ENCODE peak calls at places on chromosomes 7 and 10, in nine cellular contexts. E, K, N, D, B, V, Y, T and C are unnamed samples.

GRCh38 chr7:83365746-83366145 is 203.1 kb upstream of the PCLO start:
- DNase-seq in E (no peak), K (no peak), N (no peak), D (no peak), B (no peak), V (no peak), Y (no peak), T (no peak), C (peak; percentile 24)

GRCh38 chr7:135712182-135712782 is 15.7 kb downstream of the SLC13A4 start:
- DNase-seq in E (no peak), K (no peak), N (no peak), D (no peak), B (no peak), V (no peak), Y (no peak), T (no peak), C (no peak)

GRCh38 chr10:71528371-71529202 is 131.9 kb downstream of the CDH23 start:
- DNase-seq in E (no peak), K (no peak), N (no peak), D (no peak), B (no peak), V (no peak), Y (no peak), T (no peak), C (no peak)

GRCh38 chr7:107147464-107148214 is 21.2 kb upstream of the HBP1 start:
- DNase-seq in E (no peak), K (peak; percentile 27), N (no peak), D (no peak), B (peak; percentile 39), V (no peak), Y (no peak), T (peak; percentile 38), C (peak; percentile 75)

GRCh38 chr7:131370523-131370968 is 42.9 kb downstream of the MKLN1 start:
- DNase-seq in E (no peak), K (peak; percentile 57), N (no peak), D (no peak), B (no peak), V (no peak), Y (no peak), T (peak; percentile 15), C (no peak)

GRCh38 chr7:128829391-128830166 is 627 bp upstream of the FLNC start:
- DNase-seq in E (peak; percentile 50), K (no peak), N (no peak), D (no peak), B (no peak), V (no peak), Y (no peak), T (no peak), C (peak; percentile 35)

GRCh38 chr7:72281325-72281724 is 130.8 kb downstream of the CALN1 start:
- DNase-seq in E (no peak), K (no peak), N (no peak), D (no peak), B (no peak), V (no peak), Y (no peak), T (no peak), C (no peak)

GRCh38 chr7:12942599-12942998 is 255.2 kb downstream of the ARL4A start:
- DNase-seq in E (peak; percentile 28), K (no peak), N (no peak), D (no peak), B (no peak), V (no peak), Y (no peak), T (no peak), C (no peak)

GRCh38 chr10:97534746-97535367 is 36.1 kb downstream of the UBTD1 start:
- DNase-seq in E (no peak), K (peak; percentile 25), N (peak; percentile 46), D (no peak), B (no peak), V (no peak), Y (no peak), T (no peak), C (no peak)

GRCh38 chr10:31197886-31198285 is 121.1 kb upstream of the ZEB1 start:
- DNase-seq in E (no peak), K (no peak), N (no peak), D (no peak), B (no peak), V (no peak), Y (no peak), T (no peak), C (peak; percentile 29)

GRCh38 chr7:106524690-106525059 is 136.3 kb downstream of the CCDC71L start:
- DNase-seq in E (no peak), K (no peak), N (no peak), D (no peak), B (no peak), V (no peak), Y (no peak), T (no peak), C (no peak)

GRCh38 chr7:129434846-129435318 is 650 bp downstream of the STRIP2 start:
- DNase-seq in E (no peak), K (no peak), N (peak; percentile 31), D (no peak), B (no peak), V (no peak), Y (no peak), T (no peak), C (peak; percentile 43)

GRCh38 chr7:25216837-25217236 is 11.4 kb downstream of the NPVF start:
- DNase-seq in E (no peak), K (no peak), N (no peak), D (no peak), B (peak; percentile 25), V (no peak), Y (no peak), T (peak; percentile 59), C (peak; percentile 61)

GRCh38 chr10:65556006-65556405 is 1369.8 kb upstream of the LRRTM3 start:
- DNase-seq in E (no peak), K (no peak), N (no peak), D (no peak), B (no peak), V (no peak), Y (no peak), T (no peak), C (no peak)